ENCODE peak calls at places on chromosomes 7 and 10, in four cellular contexts. U is HepG2, M is K562, O is GM12878. T is an unnamed sample.

GRCh38 chr10:13708256-13708990 is 121.7 kb downstream of the PRPF18 start:
- DNase-seq in M (no peak), O (no peak), U (no peak), T (peak)

GRCh38 chr10:22573820-22574569 is 140.4 kb downstream of the PIP4K2A start:
- DNase-seq in M (peak), U (peak), O (no peak), T (peak)

GRCh38 chr10:909831-910230 is 21.7 kb downstream of the LARP4B start:
- DNase-seq in O (no peak), M (no peak), U (no peak), T (no peak)

GRCh38 chr10:110368002-110368401 is 63.3 kb upstream of the SMNDC1 start:
- DNase-seq in U (no peak), M (peak), O (no peak), T (no peak)

GRCh38 chr10:30850776-30851175 is 180.9 kb downstream of the ZNF438 start:
- DNase-seq in O (no peak), U (no peak), M (no peak), T (no peak)

GRCh38 chr10:132458595-132459251 is 61.7 kb downstream of the PWWP2B start:
- DNase-seq in U (no peak), O (no peak), M (peak), T (peak)

GRCh38 chr7:650339-651031 is 76.0 kb upstream of the DNAAF5 start:
- DNase-seq in M (no peak), O (no peak), U (no peak), T (no peak)

GRCh38 chr10:104020020-104020419 is 53.1 kb downstream of the SLK start:
- DNase-seq in U (no peak), O (no peak), M (no peak), T (no peak)

GRCh38 chr10:102815790-102816549 is 21.2 kb downstream of the CYP17A1 start:
- DNase-seq in U (no peak), M (no peak), O (no peak), T (no peak)

GRCh38 chr7:35253680-35254495 is at the start of gene TBX20:
- DNase-seq in M (no peak), O (no peak), U (no peak), T (peak)

GRCh38 chr10:9096288-9096687 is 1041.8 kb downstream of the GATA3 start:
- DNase-seq in U (no peak), O (no peak), M (no peak), T (no peak)

GRCh38 chr7:102916426-102916825 is 3.6 kb downstream of the LRRC17 start:
- DNase-seq in U (no peak), O (no peak), M (no peak), T (no peak)

GRCh38 chr10:99994801-99995200 is 14.9 kb downstream of the DNMBP start:
- DNase-seq in M (no peak), U (no peak), O (no peak), T (no peak)

GRCh38 chr7:47228386-47229014 is 353.4 kb downstream of the TNS3 start:
- DNase-seq in U (no peak), M (peak), O (no peak), T (peak)

GRCh38 chr10:88743999-88744398 is 15.8 kb upstream of the LIPN start:
- DNase-seq in O (no peak), M (no peak), U (no peak), T (no peak)

GRCh38 chr10:58715056-58715455 is 202.4 kb downstream of the BICC1 start:
- DNase-seq in O (no peak), M (no peak), U (no peak), T (no peak)

GRCh38 chr7:34747842-34748241 is 89.8 kb downstream of the NPSR1 start:
- DNase-seq in O (no peak), M (no peak), U (no peak), T (peak)

GRCh38 chr7:157692156-157693011 is 355.6 kb downstream of the DNAJB6 start:
- DNase-seq in O (no peak), M (no peak), U (no peak), T (no peak)

GRCh38 chr7:30699706-30700495 is 17.6 kb upstream of the CRHR2 start:
- DNase-seq in M (no peak), U (no peak), O (no peak), T (no peak)

GRCh38 chr7:4768597-4769569 is 6.5 kb upstream of the AP5Z1 start:
- DNase-seq in O (no peak), U (no peak), M (no peak), T (no peak)

GRCh38 chr10:79315602-79315920 is 31.7 kb upstream of the PPIF start:
- DNase-seq in U (no peak), M (no peak), O (no peak), T (no peak)

GRCh38 chr7:155280446-155281410 is 16.9 kb upstream of the INSIG1 start:
- DNase-seq in M (no peak), O (no peak), U (no peak), T (no peak)

GRCh38 chr10:114261116-114261515 is 22.1 kb downstream of the VWA2 start:
- DNase-seq in M (no peak), O (no peak), U (no peak), T (no peak)

GRCh38 chr7:34168013-34168412 is 262.7 kb downstream of the BMPER start:
- DNase-seq in M (no peak), U (no peak), O (no peak), T (no peak)

GRCh38 chr7:45670717-45671116 is 96.5 kb downstream of the ADCY1 start:
- DNase-seq in U (no peak), M (no peak), O (no peak), T (no peak)

GRCh38 chr7:20795881-20796280 is 9.2 kb upstream of the SP8 start:
- DNase-seq in O (no peak), M (no peak), U (no peak), T (no peak)

GRCh38 chr10:104349623-104350142 is 4.0 kb upstream of the CFAP58 start:
- DNase-seq in O (peak), U (peak), M (no peak), T (no peak)

GRCh38 chr7:36037121-36037662 is 115.9 kb upstream of the EEPD1 start:
- DNase-seq in O (no peak), U (no peak), M (no peak), T (peak)

GRCh38 chr7:7434379-7434778 is 101.3 kb downstream of the COL28A1 start:
- DNase-seq in U (no peak), O (no peak), M (no peak), T (no peak)

GRCh38 chr10:178208-178607 is 43.0 kb downstream of the ZMYND11 start:
- DNase-seq in O (no peak), U (peak), M (no peak), T (peak)

GRCh38 chr10:97396056-97396455 is 5.1 kb downstream of the RRP12 start:
- DNase-seq in M (no peak), O (no peak), U (no peak), T (no peak)

GRCh38 chr7:54906963-54907362 is 111.9 kb upstream of the EGFR start:
- DNase-seq in M (no peak), U (no peak), O (no peak), T (no peak)

GRCh38 chr7:2623698-2624014 is 8.1 kb upstream of the TTYH3 start:
- DNase-seq in U (no peak), M (no peak), O (no peak), T (no peak)

GRCh38 chr7:8236781-8237407 is 25.1 kb downstream of the ICA1 start:
- DNase-seq in O (no peak), M (no peak), U (no peak), T (peak)

GRCh38 chr10:6187278-6187677 is 15.5 kb upstream of the PFKFB3 start:
- DNase-seq in U (no peak), M (no peak), O (no peak), T (no peak)

GRCh38 chr10:113449151-113449695 is 103.6 kb upstream of the HABP2 start:
- DNase-seq in O (no peak), U (no peak), M (no peak), T (no peak)

GRCh38 chr10:61554925-61555324 is 101.7 kb upstream of the TMEM26 start:
- DNase-seq in O (no peak), M (no peak), U (no peak), T (no peak)

GRCh38 chr10:93496322-93497041 is at the start of gene CEP55:
- DNase-seq in O (peak), M (peak), U (peak), T (peak)

GRCh38 chr10:17981766-17982380 is 30.2 kb downstream of the SLC39A12 start:
- DNase-seq in M (no peak), O (no peak), U (no peak), T (no peak)

GRCh38 chr7:65477326-65477725 is 103.7 kb downstream of the ZNF92 start:
- DNase-seq in O (no peak), U (peak), M (peak), T (peak)
- TF ChIP-seq FOXM1 in O (no peak), U (no peak), M (no peak), T (no peak)

GRCh38 chr10:80472234-80473095 is 18.4 kb downstream of the TSPAN14 start:
- DNase-seq in O (peak), M (no peak), U (no peak), T (no peak)
- H3K4me3 ChIP-seq in O (peak), M (no peak), U (no peak), T (no peak)

GRCh38 chr10:130399425-130399950 is 263.3 kb downstream of the GLRX3 start:
- DNase-seq in U (no peak), O (no peak), M (no peak), T (no peak)
- TF ChIP-seq FOXM1 in U (no peak), O (no peak), M (no peak), T (no peak)

GRCh38 chr10:69483988-69484387 is 32.7 kb downstream of the TSPAN15 start:
- DNase-seq in M (no peak), O (no peak), U (no peak), T (no peak)

GRCh38 chr10:69484736-69485135 is 33.5 kb downstream of the TSPAN15 start:
- DNase-seq in U (no peak), M (no peak), O (no peak), T (no peak)

GRCh38 chr10:69489506-69490090 is 38.3 kb downstream of the TSPAN15 start:
- DNase-seq in U (no peak), O (no peak), M (no peak), T (no peak)

GRCh38 chr10:69490876-69491275 is 39.6 kb downstream of the TSPAN15 start:
- DNase-seq in U (no peak), M (no peak), O (no peak), T (no peak)

GRCh38 chr10:69486922-69487730 is 35.9 kb downstream of the TSPAN15 start:
- DNase-seq in O (no peak), M (no peak), U (no peak), T (peak)
- H3K4me3 ChIP-seq in O (no peak), M (no peak), U (no peak), T (no peak)

GRCh38 chr7:135712182-135712782 is 15.7 kb downstream of the SLC13A4 start:
- DNase-seq in O (no peak), U (no peak), M (no peak), T (peak)

GRCh38 chr7:135709508-135709907 is 18.5 kb downstream of the SLC13A4 start:
- DNase-seq in U (no peak), M (no peak), O (no peak), T (no peak)

GRCh38 chr7:135712796-135713195 is 15.2 kb downstream of the SLC13A4 start:
- DNase-seq in O (no peak), M (no peak), U (no peak), T (peak)

GRCh38 chr7:135708041-135708440 is 19.9 kb downstream of the SLC13A4 start:
- DNase-seq in O (no peak), U (no peak), M (no peak), T (peak)

DNA sequence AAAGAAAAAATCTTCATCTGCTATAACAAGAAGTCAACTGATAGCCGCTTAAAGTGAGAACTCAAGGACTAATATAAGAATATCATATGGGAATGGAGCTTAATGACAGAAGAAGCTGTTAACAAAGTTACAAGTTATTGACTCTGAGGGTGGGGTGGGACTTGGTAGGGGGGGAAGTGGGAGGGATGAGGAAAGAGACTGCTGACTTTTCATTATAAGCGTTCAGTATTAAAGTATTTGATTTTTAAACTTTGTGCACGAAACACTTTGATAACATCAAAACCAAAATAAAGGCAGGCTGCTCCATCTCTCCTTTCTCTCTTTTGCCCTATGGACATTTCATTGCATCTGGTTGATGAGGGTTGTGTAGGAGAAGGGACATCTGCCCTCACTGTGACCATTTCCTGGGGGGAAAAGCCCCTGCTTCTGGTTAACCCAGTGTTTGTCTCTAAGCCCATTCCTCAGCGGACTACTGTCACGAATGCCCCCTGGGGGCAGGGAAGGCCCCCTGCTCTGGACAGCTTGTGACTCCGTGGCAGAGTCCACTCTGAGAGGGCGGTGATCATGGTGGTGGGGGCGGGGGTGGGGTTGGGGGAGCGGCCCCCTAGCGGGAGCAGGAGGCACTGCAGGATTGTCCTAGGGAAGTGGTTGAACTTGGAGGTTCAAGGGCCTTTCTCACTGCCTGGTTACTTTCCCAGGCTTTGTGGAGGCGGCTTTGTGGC is 17.4 kb downstream of the SLC13A4 start:
- DNase-seq in O (no peak), U (peak), M (peak), T (peak)
- TF ChIP-seq FOXM1 in O (no peak), U (no peak), M (no peak), T (no peak)

DNA sequence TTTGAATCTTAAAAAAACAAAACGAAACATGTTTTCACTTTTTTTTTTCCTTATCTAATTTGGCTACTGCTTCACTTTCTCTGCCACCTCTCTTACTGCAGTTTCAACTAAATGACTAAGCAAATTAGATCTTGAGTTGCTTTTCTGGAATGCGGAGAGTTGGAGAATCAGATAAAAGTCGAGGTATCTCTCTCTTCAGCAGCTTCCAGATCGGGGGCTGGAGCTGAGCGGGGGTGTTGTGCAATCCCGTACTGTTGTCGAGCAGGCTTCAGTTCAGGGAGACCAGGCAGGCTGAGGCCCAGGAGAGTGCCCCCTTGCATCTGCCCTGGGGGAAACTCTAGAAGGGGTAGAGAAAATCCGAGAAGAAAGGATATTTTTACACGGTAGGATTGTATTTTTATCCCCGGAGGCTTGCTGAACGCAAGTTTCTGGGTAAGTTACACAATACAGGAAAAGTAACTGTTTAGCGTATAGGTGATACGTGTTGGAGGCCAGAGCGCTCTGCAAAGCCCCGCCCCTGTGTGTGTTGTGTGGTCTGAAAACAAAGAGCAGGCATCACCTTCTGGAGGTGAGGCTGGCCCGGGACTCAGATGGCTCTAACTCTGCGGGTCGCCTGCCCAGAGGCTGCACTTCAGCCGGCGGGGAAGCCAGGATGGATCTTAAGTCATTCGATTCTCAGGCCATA is 116.6 kb downstream of the KLF6 start:
- DNase-seq in U (peak), M (peak), O (no peak), T (no peak)
- H3K4me3 ChIP-seq in U (peak), M (no peak), O (no peak), T (no peak)

GRCh38 chr7:143240323-143241168 is 18.7 kb downstream of the TAS2R40 start:
- DNase-seq in M (peak), U (peak), O (no peak), T (peak)
- TF ChIP-seq FOXM1 in M (no peak), U (no peak), O (peak), T (no peak)

GRCh38 chr7:98826400-98826799 is 43.4 kb downstream of the TMEM130 start:
- DNase-seq in M (no peak), O (no peak), U (no peak), T (no peak)

GRCh38 chr7:98827258-98827657 is 42.6 kb downstream of the TMEM130 start:
- DNase-seq in O (no peak), U (no peak), M (no peak), T (no peak)

GRCh38 chr7:98823226-98823625 is 46.6 kb downstream of the TMEM130 start:
- DNase-seq in O (no peak), M (no peak), U (no peak), T (no peak)

GRCh38 chr7:98828368-98828767 is 41.4 kb downstream of the TMEM130 start:
- DNase-seq in M (no peak), O (no peak), U (no peak), T (no peak)

GRCh38 chr7:98826811-98827231 is 43.0 kb downstream of the TMEM130 start:
- DNase-seq in M (no peak), O (no peak), U (no peak), T (peak)
- H3K4me3 ChIP-seq in M (no peak), O (no peak), U (no peak), T (no peak)

DNA sequence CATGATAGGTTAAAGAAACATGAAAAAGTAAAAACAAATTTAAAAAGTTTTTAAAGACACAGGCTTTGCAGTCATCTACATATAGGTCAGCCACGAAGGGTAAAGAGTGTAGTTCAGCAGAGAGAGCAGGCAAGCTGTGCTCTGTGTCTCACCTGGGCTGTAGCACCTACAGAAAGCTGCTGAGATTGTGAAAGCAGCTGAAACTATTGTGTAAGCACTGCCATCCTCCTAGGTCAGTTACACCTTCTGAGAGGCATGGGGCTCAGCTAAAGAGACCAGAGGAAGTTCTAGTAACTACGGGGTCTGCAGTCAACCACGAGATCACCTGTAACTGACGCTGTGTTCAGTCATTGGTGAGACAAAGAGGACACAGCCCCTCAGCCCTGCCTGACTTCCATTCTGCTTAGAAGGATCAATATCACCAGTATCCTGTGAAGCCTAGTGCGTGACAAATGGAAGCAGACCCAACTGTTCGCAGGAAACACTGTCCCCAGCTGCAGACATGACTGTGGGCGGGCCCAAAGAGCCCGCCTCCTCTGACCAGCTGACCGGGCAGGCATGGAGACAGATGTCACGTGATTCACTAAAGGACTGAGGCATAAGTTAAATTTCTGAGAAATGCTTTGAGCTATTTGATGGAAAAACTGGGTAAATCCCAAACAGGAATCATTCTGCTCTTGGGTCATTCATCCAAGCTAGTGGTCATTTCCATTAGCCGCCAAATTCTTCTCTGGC is 87.9 kb downstream of the EBF3 start:
- DNase-seq in O (no peak), U (no peak), M (no peak), T (no peak)
- TF ChIP-seq FOXM1 in O (no peak), U (no peak), M (no peak), T (no peak)

T was measured in SK-N-SH.